ENCODE peak calls at places on chromosome 18, in four cellular contexts. B is stomach, X is mesendoderm, U is GM12864. R is an unnamed sample.

GRCh38 chr18:245282-245847 is 22.5 kb downstream of the THOC1 start:
- DNase-seq in U (no peak), B (no peak), X (no peak), R (no peak)

GRCh38 chr18:10518595-10519273 is 7.1 kb upstream of the NAPG start:
- DNase-seq in B (peak; percentile 35), U (no peak), X (peak; percentile 48), R (peak; percentile 43)

GRCh38 chr18:52422985-52423601 is 83.1 kb downstream of the DCC start:
- DNase-seq in B (no peak), X (peak; percentile 33), U (no peak), R (no peak)

GRCh38 chr18:24185805-24186204 is 46.9 kb downstream of the CABYR start:
- DNase-seq in U (no peak), B (no peak), X (no peak), R (no peak)

GRCh38 chr18:79366177-79367094 is 29.3 kb upstream of the NFATC1 start:
- DNase-seq in X (no peak), B (no peak), U (no peak), R (peak; percentile 22)

GRCh38 chr18:54102123-54102522 is 122.3 kb downstream of the MBD2 start:
- DNase-seq in U (no peak), X (no peak), B (no peak), R (no peak)

GRCh38 chr18:49745051-49746014 is 68.0 kb downstream of the ACAA2 start:
- DNase-seq in B (no peak), U (no peak), X (no peak), R (no peak)

GRCh38 chr18:67612281-67612680 is 95.8 kb upstream of the DSEL start:
- DNase-seq in B (no peak), U (no peak), X (no peak), R (no peak)

GRCh38 chr18:80104364-80104779 is 4.7 kb upstream of the ADNP2 start:
- DNase-seq in X (peak; percentile 97), B (no peak), U (no peak), R (peak; percentile 58)

GRCh38 chr18:45962866-45963265 is 4.3 kb downstream of the EPG5 start:
- DNase-seq in X (no peak), U (no peak), B (no peak), R (no peak)

GRCh38 chr18:10482985-10483949 is 28.8 kb downstream of the APCDD1 start:
- DNase-seq in B (no peak), X (no peak), U (peak; percentile 31), R (no peak)

GRCh38 chr18:34942276-34942675 is 98.9 kb upstream of the MAPRE2 start:
- DNase-seq in B (no peak), X (peak; percentile 27), U (no peak), R (no peak)

GRCh38 chr18:45291616-45292612 is 323.4 kb upstream of the SLC14A2 start:
- DNase-seq in B (no peak), U (no peak), X (peak; percentile 56), R (no peak)

DNA sequence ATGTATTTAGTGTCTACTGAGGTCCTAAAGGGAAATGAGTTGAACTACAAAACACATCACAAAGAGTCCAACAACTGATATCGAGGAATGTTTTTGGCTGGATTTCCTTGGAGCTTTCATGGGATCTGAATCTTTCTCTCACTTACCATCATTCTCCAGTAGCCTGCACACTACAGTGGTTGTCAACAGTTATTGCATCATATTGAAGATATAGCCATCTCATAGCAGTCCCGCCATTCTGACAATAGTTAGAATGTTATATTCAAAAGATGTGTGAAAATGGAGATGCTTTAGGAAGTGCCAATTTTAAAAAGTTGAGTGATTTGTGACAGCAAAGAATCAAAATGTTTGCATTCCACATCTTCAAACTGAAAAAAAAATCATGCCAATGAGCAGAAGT is 186.8 kb downstream of the DSC3 start:
- DNase-seq in U (no peak), B (no peak), X (no peak), R (no peak)
- H3K4me3 ChIP-seq in U (no peak overlapping the region), B (no peak overlapping the region), X (no peak overlapping the region), R (no peak overlapping the region)

DNA sequence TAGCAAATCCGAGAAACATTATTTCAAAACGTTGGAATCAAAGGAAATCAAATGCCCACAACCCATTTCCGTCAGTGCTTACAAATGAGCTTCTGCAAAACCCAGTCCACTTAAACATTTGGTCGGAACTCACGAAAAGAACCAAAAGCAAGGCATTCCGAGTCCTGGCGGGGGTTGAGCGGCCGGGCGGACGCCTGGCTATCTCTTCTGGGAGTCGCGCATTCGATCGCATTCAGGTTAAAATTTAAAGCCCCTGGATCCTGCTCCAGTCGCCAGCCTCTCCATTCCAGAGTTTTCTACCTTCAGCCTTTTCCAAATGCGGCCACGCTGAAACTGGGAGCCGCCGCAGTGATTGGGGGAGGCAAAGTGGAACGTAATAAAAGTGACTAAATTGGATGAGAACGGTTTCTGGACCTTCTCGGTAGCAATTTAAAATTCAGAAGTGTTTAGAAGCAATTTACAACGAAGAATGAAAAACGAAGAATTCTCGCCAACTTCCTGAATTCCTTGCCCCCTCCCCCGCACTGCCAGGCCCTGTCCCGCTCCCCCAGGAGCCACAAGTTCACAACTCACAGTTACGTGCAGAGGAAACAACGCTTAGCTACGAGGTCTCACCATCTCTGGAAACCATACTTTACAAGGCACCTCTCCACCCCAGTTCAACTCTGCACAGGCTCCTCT is 1.8 kb upstream of the GATA6 start:
- DNase-seq in U (no peak), B (no peak), X (peak; percentile 80), R (peak; percentile 82)
- H3K4me3 ChIP-seq in U (no peak overlapping the region), B (peak overlapping the region; percentile 89), X (peak overlapping the region; percentile 99), R (peak overlapping the region; percentile 61)

DNA sequence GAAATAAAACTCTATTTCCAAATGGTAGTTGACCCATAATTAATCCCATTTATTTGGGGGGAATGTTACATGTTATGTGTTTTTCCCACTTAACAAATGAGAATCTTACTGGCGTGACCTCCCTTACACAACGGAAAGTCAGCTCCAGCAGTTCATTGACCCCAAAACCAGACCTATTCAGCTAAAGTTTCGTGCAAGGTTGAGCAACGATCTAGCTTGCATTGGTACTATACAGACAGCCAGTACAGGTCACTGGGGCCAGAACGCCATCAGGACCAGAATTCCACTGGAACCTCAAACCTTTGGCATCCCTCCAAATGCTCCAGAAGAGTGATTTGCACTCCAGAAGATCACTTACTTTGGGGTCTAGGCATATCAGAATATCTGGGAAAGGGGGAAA is 6.8 kb upstream of the CTAGE1 start:
- DNase-seq in U (no peak), X (no peak), B (no peak), R (no peak)
- H3K4me3 ChIP-seq in U (no peak overlapping the region), X (no peak overlapping the region), B (no peak overlapping the region), R (no peak overlapping the region)

GRCh38 chr18:21686282-21687105 is 18.1 kb downstream of the ABHD3 start:
- DNase-seq in U (no peak), X (no peak), B (peak; percentile 41), R (no peak)

GRCh38 chr18:21684731-21685130 is 19.8 kb downstream of the ABHD3 start:
- DNase-seq in X (no peak), U (no peak), B (no peak), R (no peak)

GRCh38 chr18:21678897-21679296 is 25.7 kb downstream of the ABHD3 start:
- DNase-seq in X (no peak), U (no peak), B (no peak), R (no peak)

GRCh38 chr18:21680148-21680547 is 24.4 kb downstream of the ABHD3 start:
- DNase-seq in U (no peak), B (no peak), X (no peak), R (no peak)

GRCh38 chr18:21682276-21683051 is 22.1 kb downstream of the ABHD3 start:
- DNase-seq in B (no peak), U (no peak), X (no peak), R (peak; percentile 24)
- H3K4me3 ChIP-seq in B (peak overlapping the region; percentile 14), U (peak overlapping the region; percentile 49), X (no peak overlapping the region), R (no peak overlapping the region)

DNA sequence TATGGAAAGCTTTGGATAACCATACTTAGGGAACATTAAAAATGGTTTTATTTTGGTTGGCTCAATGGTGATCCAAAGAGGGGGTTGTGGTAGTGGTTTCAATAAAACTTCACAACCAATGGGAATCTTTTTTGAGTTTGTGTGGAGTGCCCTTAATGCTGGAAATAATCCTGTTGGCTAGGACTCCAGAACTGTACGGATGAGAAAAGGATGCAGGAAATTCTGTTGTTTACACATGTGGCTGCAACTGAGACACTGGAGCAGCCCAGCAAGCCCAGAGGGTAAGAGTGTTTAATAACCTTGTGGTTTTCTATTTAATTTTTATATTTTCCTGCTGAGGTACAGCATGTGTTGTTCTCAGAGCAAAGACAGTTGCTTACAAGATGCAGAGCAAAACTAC is at the start of gene CCDC102B:
- DNase-seq in B (no peak), U (no peak), X (no peak), R (no peak)
- H3K4me3 ChIP-seq in B (peak within 1 kb of the TSS; percentile 12), U (no peak within 1 kb of the TSS), X (no peak within 1 kb of the TSS), R (no peak within 1 kb of the TSS)

DNA sequence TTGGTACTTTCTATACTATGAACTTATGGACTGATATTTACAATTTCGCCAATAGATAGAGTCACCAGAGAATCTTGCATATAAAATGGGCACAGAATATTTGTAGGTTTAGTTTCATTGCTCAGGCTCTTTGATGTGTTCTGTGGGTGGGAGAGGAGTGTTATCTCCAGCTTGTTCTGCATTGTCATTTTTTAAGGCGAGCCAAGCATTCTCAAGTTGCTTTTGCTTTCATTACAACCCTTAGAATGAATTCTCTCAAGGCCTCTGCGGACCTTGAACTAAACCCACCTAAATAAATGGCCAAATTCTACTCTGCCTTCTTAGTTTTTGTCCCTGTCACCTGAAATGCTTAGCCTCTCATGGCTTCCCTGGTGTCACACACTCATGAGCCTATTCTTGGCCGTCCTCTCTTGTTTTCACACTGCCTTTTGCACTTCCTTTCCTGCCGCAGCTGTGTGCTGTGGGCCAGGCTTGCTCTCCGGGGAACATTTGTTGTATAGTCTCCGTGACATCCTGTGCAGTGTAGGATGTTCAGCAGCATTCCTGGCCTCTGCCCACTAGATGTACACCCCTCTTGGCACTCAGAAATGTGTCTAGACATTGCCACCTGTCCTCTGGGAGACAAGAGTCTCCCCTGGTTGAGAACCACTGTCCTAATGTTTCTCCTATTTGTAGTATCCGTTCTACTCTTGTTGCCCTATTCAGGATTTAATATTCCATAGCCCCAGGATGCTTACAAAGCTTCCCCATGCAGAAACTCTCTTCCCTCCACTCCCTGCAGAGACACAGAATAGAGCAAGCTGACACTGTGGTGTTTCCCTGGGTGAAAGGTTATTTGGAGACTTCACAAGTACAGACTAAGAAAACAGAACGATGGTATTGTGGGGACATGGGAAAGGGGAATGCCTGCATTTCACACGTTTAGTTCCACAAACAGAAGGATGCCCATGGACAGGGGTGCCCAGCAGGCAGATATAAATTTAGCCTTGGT is 255.6 kb downstream of the PTPRM start:
- DNase-seq in B (no peak), U (no peak), X (no peak), R (no peak)
- H3K4me3 ChIP-seq in B (no peak overlapping the region), U (no peak overlapping the region), X (no peak overlapping the region), R (no peak overlapping the region)

GRCh38 chr18:75131455-75132000 is 77.4 kb downstream of the PTGR3 start:
- DNase-seq in X (no peak), B (no peak), U (no peak), R (peak; percentile 60)
- H3K4me3 ChIP-seq in X (no peak overlapping the region), B (peak overlapping the region; percentile 20), U (no peak overlapping the region), R (no peak overlapping the region)

GRCh38 chr18:74286106-74286856 is 5.5 kb downstream of the CYB5A start:
- DNase-seq in X (no peak), B (no peak), U (no peak), R (no peak)
- H3K4me3 ChIP-seq in X (no peak overlapping the region), B (no peak overlapping the region), U (no peak overlapping the region), R (no peak overlapping the region)